ENCODE peak calls at places on chromosomes 6 and 20, in four cellular contexts. D is DND-41, V is stomach, Q is left ventricle myocardium inferior. I is an unnamed sample.

GRCh38 chr6:714100-714499 is 21.2 kb upstream of the EXOC2 start:
- DNase-seq in D (no peak), V (no peak), Q (no peak), I (no peak)

GRCh38 chr6:3013901-3014674 is 14.4 kb downstream of the NQO2 start:
- DNase-seq in D (no peak), V (no peak), Q (no peak), I (no peak)

GRCh38 chr6:97293198-97293696 is 10.2 kb upstream of the MMS22L start:
- DNase-seq in D (no peak), V (no peak), Q (no peak), I (no peak)

GRCh38 chr6:6788394-6789020 is 200.0 kb downstream of the LY86 start:
- DNase-seq in D (no peak), V (peak; percentile 27), Q (no peak), I (peak; percentile 8)

GRCh38 chr6:169289257-169289656 is 35.6 kb upstream of the THBS2 start:
- DNase-seq in D (no peak), V (no peak), Q (no peak), I (no peak)

GRCh38 chr6:149965191-149966020 is 1.7 kb downstream of the ULBP1 start:
- DNase-seq in D (no peak), V (no peak), Q (no peak), I (peak; percentile 16)

GRCh38 chr6:9745476-9745875 is 669.4 kb downstream of the TFAP2A start:
- DNase-seq in D (no peak), V (no peak), Q (no peak), I (no peak)

GRCh38 chr6:19446570-19446969 is 390.6 kb upstream of the ID4 start:
- DNase-seq in D (no peak), V (no peak), Q (no peak), I (no peak)

GRCh38 chr6:87903299-87903698 is 144.3 kb upstream of the SPACA1 start:
- DNase-seq in D (no peak), V (no peak), Q (no peak), I (no peak)

GRCh38 chr6:38638941-38639497 is 710 bp downstream of the BTBD9 start:
- DNase-seq in D (no peak), V (peak; percentile 60), Q (no peak), I (peak; percentile 65)

GRCh38 chr20:571754-572331 is 28.3 kb upstream of the CSNK2A1 start:
- DNase-seq in D (no peak), V (peak; percentile 51), Q (peak; percentile 89), I (no peak)

GRCh38 chr20:56463428-56463827 is 5.0 kb upstream of the RTF2 start:
- DNase-seq in D (peak; percentile 25), V (no peak), Q (no peak), I (no peak)

GRCh38 chr6:160039441-160039840 is 70.6 kb downstream of the IGF2R start:
- DNase-seq in D (no peak), V (no peak), Q (no peak), I (no peak)

GRCh38 chr20:43731469-43731868 is 4.7 kb upstream of the GTSF1L start:
- DNase-seq in D (no peak), V (no peak), Q (no peak), I (no peak)

GRCh38 chr20:37231970-37232620 is 29.5 kb downstream of the GHRH start:
- DNase-seq in D (no peak), V (no peak), Q (no peak), I (no peak)

GRCh38 chr6:43833223-43833995 is 63.4 kb downstream of the VEGFA start:
- DNase-seq in D (no peak), V (peak; percentile 64), Q (no peak), I (no peak)

GRCh38 chr6:22149081-22149480 is 147.8 kb downstream of the PRL start:
- DNase-seq in D (peak; percentile 54), V (no peak), Q (no peak), I (no peak)

GRCh38 chr6:169852504-169853195 is 101.2 kb downstream of the ERMARD start:
- DNase-seq in D (no peak), V (peak; percentile 20), Q (no peak), I (no peak)

GRCh38 chr6:169850154-169850553 is 98.7 kb downstream of the ERMARD start:
- DNase-seq in D (no peak), V (no peak), Q (no peak), I (no peak)

GRCh38 chr6:35064508-35065440 is 76.4 kb downstream of the TCP11 start:
- DNase-seq in D (no peak), V (no peak), Q (no peak), I (no peak)

GRCh38 chr20:64143018-64143801 is 21.0 kb upstream of the MYT1 start:
- DNase-seq in D (no peak), V (no peak), Q (no peak), I (no peak)

DNA sequence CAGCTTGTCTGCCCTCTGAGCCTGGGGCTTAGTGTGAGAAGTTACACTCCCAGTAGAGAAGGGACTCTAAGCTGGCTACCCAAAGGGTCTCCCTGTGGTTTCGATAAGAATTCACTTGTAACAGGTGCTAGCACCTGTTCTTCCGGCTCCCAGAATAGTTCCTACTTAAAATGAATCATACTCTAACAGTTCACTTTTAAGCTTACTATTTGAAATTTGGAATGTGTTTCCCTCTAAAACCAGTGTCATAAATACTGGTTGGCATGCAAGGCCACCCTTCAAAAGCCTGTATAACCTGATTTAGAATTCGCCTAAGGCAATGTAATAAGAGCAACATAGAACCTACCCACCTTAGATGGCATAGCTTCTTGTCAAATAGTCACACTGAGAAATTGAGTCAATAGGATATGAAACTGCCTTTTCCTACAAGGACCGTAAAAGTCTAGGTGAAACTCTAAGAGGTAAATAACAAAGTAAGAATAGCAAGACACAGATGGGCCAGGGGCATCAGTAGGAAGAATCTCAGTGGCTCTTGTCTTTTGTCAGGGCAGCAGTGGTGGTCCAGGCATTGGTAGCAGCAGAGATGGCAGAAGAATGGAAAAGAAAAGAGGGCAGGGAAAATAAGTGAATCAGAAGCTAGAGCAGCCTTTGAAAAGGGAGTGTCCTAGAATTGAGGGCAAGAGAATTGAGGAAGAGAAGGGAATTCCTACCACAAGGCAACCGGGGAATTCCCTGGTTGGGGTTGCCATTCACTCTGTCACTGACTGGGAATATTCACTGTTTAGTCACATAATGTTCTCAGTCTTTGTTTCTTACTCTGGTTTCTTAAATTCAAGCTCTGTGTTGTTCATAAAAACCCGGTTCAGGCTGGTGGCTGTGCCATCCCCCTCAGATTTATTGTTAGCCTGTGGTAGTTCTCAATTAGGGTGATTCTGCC is 91.5 kb downstream of the HIVEP2 start:
- DNase-seq in D (no peak), V (no peak), Q (no peak), I (no peak)
- H3K4me1 ChIP-seq in D (peaks cover 42% of the 10 kb centered on the region), V (peaks cover 53% of the 10 kb centered on the region), Q (peaks cover 56% of the 10 kb centered on the region), I (peaks cover 91% of the 10 kb centered on the region)

GRCh38 chr20:33674294-33675126 is at the start of gene NECAB3:
- DNase-seq in D (peak; percentile 67), V (peak; percentile 90), Q (peak; percentile 88), I (peak; percentile 55)

GRCh38 chr20:33676652-33677645 is 2.7 kb upstream of the NECAB3 start:
- DNase-seq in D (no peak), V (no peak), Q (no peak), I (no peak)

GRCh38 chr20:33677991-33678431 is 3.8 kb upstream of the NECAB3 start:
- DNase-seq in D (no peak), V (no peak), Q (peak; percentile 74), I (no peak)

GRCh38 chr20:33675127-33675954 is 1.1 kb upstream of the NECAB3 start:
- DNase-seq in D (no peak), V (no peak), Q (no peak), I (no peak)

DNA sequence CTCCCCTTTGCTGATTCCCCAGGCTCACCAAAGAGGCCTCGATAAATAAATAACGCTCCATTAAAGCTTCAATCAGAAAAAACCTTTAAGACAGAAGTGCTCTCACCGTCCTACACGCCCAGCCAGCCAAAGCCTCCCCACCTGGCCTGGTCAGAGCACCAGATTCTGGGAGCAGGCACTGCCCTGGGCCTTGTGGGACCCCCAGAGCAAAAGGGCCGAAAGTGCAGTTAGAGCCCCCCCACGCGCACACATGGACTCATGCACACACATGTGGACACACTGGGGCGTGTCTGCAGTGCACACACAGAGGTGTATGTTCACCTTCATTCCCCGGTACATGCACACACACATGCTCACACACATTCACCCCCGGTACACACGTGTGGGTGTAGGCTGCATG is 1.9 kb upstream of the NECAB3 start:
- DNase-seq in D (no peak), V (no peak), Q (no peak), I (no peak)
- H3K4me1 ChIP-seq in D (peaks cover 29% of the 10 kb centered on the region), V (peaks cover 59% of the 10 kb centered on the region), Q (peaks cover 45% of the 10 kb centered on the region), I (peaks cover 52% of the 10 kb centered on the region)

GRCh38 chr6:111841822-111842221 is 31.4 kb downstream of the FYN start:
- DNase-seq in D (peak; percentile 76), V (peak; percentile 31), Q (no peak), I (peak; percentile 71)

GRCh38 chr6:111837641-111838500 is 35.4 kb downstream of the FYN start:
- DNase-seq in D (no peak), V (no peak), Q (no peak), I (peak; percentile 63)

GRCh38 chr6:111837007-111837406 is 36.2 kb downstream of the FYN start:
- DNase-seq in D (no peak), V (no peak), Q (no peak), I (peak; percentile 67)

GRCh38 chr6:111840821-111841220 is 32.4 kb downstream of the FYN start:
- DNase-seq in D (no peak), V (no peak), Q (no peak), I (no peak)

DNA sequence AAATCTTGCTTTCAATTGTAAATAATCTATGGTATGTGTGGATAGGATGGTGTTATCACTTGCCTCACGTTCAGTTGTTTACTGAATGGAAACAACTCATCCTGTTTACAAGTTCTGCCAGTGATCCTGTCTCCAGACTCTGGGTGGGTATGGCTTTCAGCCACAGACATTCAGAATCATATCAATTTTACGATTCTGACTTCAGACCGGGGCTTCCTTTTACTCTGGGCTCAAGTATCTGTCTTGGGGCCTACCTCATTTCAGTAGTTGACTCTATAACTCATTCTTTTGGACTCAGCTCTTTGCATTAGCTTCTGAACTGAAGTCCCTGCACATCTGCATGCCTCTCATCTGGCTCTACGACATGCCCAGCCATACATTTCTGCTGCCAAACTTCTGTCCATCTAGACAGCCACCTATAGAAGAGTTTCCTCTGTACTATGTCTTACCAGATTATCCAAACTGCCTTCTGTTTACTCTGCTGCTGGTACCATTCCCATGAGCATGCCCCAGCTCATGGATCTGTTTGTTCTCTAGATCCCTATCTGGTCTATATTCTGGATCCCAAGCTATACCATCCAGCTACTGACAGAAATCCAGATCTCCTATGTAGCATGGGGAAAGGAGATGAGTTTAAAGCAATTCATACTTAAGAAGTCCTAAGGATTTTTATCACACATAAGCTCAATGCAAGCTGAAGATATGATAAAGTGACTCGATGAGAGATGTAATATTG is 34.3 kb downstream of the FYN start:
- DNase-seq in D (no peak), V (no peak), Q (no peak), I (no peak)
- H3K4me1 ChIP-seq in D (peaks cover 17% of the 10 kb centered on the region), V (peaks cover 53% of the 10 kb centered on the region), Q (peaks cover 70% of the 10 kb centered on the region), I (peaks cover 99% of the 10 kb centered on the region)

DNA sequence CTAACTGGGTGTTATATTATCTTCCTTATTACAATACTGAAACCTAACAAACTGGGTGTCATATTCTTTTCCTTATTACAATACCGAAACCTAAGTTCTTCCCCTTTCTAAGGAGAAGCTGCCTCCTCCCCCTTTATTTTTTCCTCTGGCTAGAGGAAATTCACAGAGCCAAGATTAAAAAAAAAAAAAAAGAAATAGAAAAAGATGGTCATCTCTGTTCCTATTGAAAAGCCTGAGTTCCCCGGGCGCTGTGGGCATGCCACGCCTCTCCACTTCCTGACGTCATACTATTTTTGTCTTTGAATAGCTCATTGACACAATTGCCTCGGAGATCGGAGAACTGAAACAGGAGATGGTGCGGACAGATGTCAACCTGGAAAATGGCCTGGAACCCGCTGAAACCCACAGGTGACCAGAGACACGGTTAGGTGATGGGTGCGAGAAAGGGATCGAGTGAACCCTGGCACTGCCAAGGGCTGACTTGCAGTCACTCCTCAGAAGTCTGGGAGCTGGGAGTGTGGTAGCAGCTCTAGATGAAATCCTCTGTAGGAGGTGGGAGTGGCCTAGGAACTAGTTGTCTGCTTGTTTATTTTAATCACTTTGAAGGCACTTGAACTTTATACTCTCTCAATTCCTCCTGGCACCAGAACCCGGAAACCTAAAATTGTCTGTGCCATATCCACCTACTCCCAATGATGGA is 82.2 kb upstream of the NAA20 start:
- DNase-seq in D (no peak), V (peak; percentile 42), Q (peak; percentile 58), I (no peak)
- H3K4me1 ChIP-seq in D (peaks cover 9% of the 10 kb centered on the region), V (peaks cover 39% of the 10 kb centered on the region), Q (peaks cover 100% of the 10 kb centered on the region), I (peaks cover 12% of the 10 kb centered on the region)

I was measured in CD8-positive, alpha-beta memory T cell.